ENCODE peak calls at places on chromosomes 12 and 14, in five cellular contexts. One of them, this sample, is unnamed.

GRCh38 chr12:46549527-46550265 is 177.1 kb upstream of the SLC38A2 start:
- DNase-seq in MCF 10A: peak
- DNase-seq in Calu3: no peak
- DNase-seq in Panc1: no peak
- DNase-seq in mucosa of descending colon: no peak
- DNase-seq in this sample: no peak

GRCh38 chr12:90858261-90858660 is 96.7 kb downstream of the CCER1 start:
- DNase-seq in Calu3: peak
- DNase-seq in MCF 10A: peak
- DNase-seq in mucosa of descending colon: no peak
- DNase-seq in Panc1: no peak
- DNase-seq in this sample: peak

GRCh38 chr14:61535470-61535869 is 159.8 kb upstream of the HIF1A start:
- DNase-seq in mucosa of descending colon: no peak
- DNase-seq in Calu3: no peak
- DNase-seq in MCF 10A: no peak
- DNase-seq in Panc1: no peak
- DNase-seq in this sample: no peak

GRCh38 chr12:38921025-38921677 is 15.8 kb upstream of the CPNE8 start:
- DNase-seq in mucosa of descending colon: peak
- DNase-seq in Panc1: peak
- DNase-seq in MCF 10A: peak
- DNase-seq in Calu3: peak
- DNase-seq in this sample: no peak

GRCh38 chr14:58922211-58922940 is 266.1 kb upstream of the DAAM1 start:
- DNase-seq in Panc1: no peak
- DNase-seq in MCF 10A: no peak
- DNase-seq in Calu3: no peak
- DNase-seq in mucosa of descending colon: no peak
- DNase-seq in this sample: no peak

GRCh38 chr12:13073191-13073590 is 29.0 kb downstream of the FAM234B start:
- DNase-seq in MCF 10A: no peak
- DNase-seq in Calu3: no peak
- DNase-seq in Panc1: no peak
- DNase-seq in mucosa of descending colon: no peak
- DNase-seq in this sample: no peak

GRCh38 chr12:93041416-93041815 is 112.3 kb upstream of the EEA1 start:
- DNase-seq in Calu3: no peak
- DNase-seq in Panc1: no peak
- DNase-seq in MCF 10A: no peak
- DNase-seq in mucosa of descending colon: no peak
- DNase-seq in this sample: no peak

GRCh38 chr14:75910048-75910447 is 71.7 kb downstream of the TGFB3 start:
- DNase-seq in MCF 10A: no peak
- DNase-seq in Calu3: no peak
- DNase-seq in mucosa of descending colon: no peak
- DNase-seq in Panc1: no peak
- DNase-seq in this sample: no peak

DNA sequence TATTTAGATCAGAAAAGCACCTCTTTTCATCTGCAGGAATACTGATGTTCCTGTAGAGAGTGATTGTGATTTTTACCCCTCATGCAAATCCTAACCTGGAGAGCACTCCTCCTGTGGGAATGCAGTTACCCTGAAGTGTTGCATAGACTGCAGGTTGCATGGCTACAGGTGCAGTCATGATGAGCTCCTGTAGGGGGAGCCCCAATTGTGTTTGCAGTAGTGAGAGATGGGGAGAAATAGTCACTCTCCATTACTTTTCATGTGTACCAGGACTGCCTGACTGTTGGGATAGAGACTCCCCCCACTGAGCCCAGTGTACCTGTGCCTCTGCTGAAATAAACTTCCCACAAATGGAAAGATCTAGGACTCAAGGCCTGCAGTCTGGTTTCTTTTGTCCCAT is 1086.5 kb downstream of the SLC6A15 start:
- DNase-seq in MCF 10A: peak
- DNase-seq in Panc1: peak
- DNase-seq in mucosa of descending colon: no peak
- DNase-seq in Calu3: peak
- DNase-seq in this sample: no peak
- TF ChIP-seq CTCF in MCF 10A: peak
- TF ChIP-seq CTCF in Panc1: peak
- TF ChIP-seq CTCF in mucosa of descending colon: no peak
- TF ChIP-seq CTCF in Calu3: peak
- TF ChIP-seq CTCF in this sample: peak

DNA sequence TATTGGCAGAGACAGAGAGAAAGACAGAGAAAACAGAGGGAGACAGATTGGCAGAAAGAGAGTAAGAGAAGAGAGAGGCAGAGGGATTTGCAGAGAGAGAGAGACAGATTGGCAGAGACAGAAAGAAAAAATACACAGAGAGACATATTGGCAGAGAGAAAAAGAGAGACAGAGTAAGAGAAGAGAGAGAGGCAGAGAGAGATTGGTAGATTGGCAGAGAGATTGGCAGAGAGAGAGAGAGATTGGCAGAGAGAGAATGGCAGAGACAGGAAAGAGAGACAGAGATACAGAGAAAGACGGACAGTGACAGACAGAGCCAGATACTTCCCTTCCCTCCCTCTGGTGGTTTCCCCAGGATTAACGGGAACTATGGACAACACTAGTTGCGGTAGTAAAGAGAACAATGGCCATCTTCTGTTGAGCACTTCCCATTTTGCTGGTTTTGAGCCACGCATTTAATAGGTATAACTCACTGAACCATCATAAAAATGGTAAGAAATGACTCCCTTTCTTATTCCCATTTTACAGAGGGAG is 2.6 kb upstream of the NOS1 start:
- DNase-seq in MCF 10A: peak
- DNase-seq in mucosa of descending colon: no peak
- DNase-seq in Calu3: no peak
- DNase-seq in Panc1: no peak
- DNase-seq in this sample: no peak
- TF ChIP-seq CTCF in MCF 10A: peak
- TF ChIP-seq CTCF in mucosa of descending colon: no peak
- TF ChIP-seq CTCF in Calu3: no peak
- TF ChIP-seq CTCF in Panc1: no peak
- TF ChIP-seq CTCF in this sample: no peak

GRCh38 chr12:57765698-57766463 is 997 bp downstream of the CYP27B1 start:
- DNase-seq in Panc1: no peak
- DNase-seq in mucosa of descending colon: peak
- DNase-seq in MCF 10A: peak
- DNase-seq in Calu3: peak
- DNase-seq in this sample: no peak

GRCh38 chr12:57764662-57765002 is 2.2 kb downstream of the CYP27B1 start:
- DNase-seq in MCF 10A: peak
- DNase-seq in mucosa of descending colon: peak
- DNase-seq in Panc1: no peak
- DNase-seq in Calu3: peak
- DNase-seq in this sample: no peak

GRCh38 chr12:57766464-57767311 is at the start of gene CYP27B1:
- DNase-seq in MCF 10A: peak
- DNase-seq in mucosa of descending colon: peak
- DNase-seq in Calu3: peak
- DNase-seq in Panc1: no peak
- DNase-seq in this sample: no peak

GRCh38 chr12:57763881-57764661 is 2.8 kb downstream of the CYP27B1 start:
- DNase-seq in MCF 10A: no peak
- DNase-seq in Panc1: no peak
- DNase-seq in mucosa of descending colon: no peak
- DNase-seq in Calu3: no peak
- DNase-seq in this sample: no peak

GRCh38 chr12:57765003-57765697 is 1.7 kb downstream of the CYP27B1 start:
- DNase-seq in mucosa of descending colon: peak
- DNase-seq in MCF 10A: peak
- DNase-seq in Calu3: peak
- DNase-seq in Panc1: no peak
- DNase-seq in this sample: peak
- TF ChIP-seq CTCF in mucosa of descending colon: no peak
- TF ChIP-seq CTCF in MCF 10A: peak
- TF ChIP-seq CTCF in Calu3: peak
- TF ChIP-seq CTCF in Panc1: peak
- TF ChIP-seq CTCF in this sample: no peak

GRCh38 chr12:53199700-53200099 is 7.4 kb downstream of the ITGB7 start:
- DNase-seq in mucosa of descending colon: no peak
- DNase-seq in Calu3: no peak
- DNase-seq in MCF 10A: no peak
- DNase-seq in Panc1: no peak
- DNase-seq in this sample: no peak

GRCh38 chr12:53197011-53197640 is 9.9 kb downstream of the ITGB7 start:
- DNase-seq in Calu3: no peak
- DNase-seq in MCF 10A: no peak
- DNase-seq in Panc1: no peak
- DNase-seq in mucosa of descending colon: no peak
- DNase-seq in this sample: no peak

GRCh38 chr12:53200107-53200457 is 7.0 kb downstream of the ITGB7 start:
- DNase-seq in mucosa of descending colon: no peak
- DNase-seq in MCF 10A: no peak
- DNase-seq in Panc1: no peak
- DNase-seq in Calu3: no peak
- DNase-seq in this sample: no peak

GRCh38 chr12:53200458-53201169 is 6.4 kb downstream of the ITGB7 start:
- DNase-seq in Panc1: no peak
- DNase-seq in Calu3: no peak
- DNase-seq in MCF 10A: no peak
- DNase-seq in mucosa of descending colon: no peak
- DNase-seq in this sample: no peak

GRCh38 chr12:53198470-53199110 is 8.5 kb downstream of the ITGB7 start:
- DNase-seq in MCF 10A: no peak
- DNase-seq in mucosa of descending colon: no peak
- DNase-seq in Calu3: no peak
- DNase-seq in Panc1: no peak
- DNase-seq in this sample: no peak
- TF ChIP-seq CTCF in MCF 10A: no peak
- TF ChIP-seq CTCF in mucosa of descending colon: no peak
- TF ChIP-seq CTCF in Calu3: no peak
- TF ChIP-seq CTCF in Panc1: no peak
- TF ChIP-seq CTCF in this sample: no peak

DNA sequence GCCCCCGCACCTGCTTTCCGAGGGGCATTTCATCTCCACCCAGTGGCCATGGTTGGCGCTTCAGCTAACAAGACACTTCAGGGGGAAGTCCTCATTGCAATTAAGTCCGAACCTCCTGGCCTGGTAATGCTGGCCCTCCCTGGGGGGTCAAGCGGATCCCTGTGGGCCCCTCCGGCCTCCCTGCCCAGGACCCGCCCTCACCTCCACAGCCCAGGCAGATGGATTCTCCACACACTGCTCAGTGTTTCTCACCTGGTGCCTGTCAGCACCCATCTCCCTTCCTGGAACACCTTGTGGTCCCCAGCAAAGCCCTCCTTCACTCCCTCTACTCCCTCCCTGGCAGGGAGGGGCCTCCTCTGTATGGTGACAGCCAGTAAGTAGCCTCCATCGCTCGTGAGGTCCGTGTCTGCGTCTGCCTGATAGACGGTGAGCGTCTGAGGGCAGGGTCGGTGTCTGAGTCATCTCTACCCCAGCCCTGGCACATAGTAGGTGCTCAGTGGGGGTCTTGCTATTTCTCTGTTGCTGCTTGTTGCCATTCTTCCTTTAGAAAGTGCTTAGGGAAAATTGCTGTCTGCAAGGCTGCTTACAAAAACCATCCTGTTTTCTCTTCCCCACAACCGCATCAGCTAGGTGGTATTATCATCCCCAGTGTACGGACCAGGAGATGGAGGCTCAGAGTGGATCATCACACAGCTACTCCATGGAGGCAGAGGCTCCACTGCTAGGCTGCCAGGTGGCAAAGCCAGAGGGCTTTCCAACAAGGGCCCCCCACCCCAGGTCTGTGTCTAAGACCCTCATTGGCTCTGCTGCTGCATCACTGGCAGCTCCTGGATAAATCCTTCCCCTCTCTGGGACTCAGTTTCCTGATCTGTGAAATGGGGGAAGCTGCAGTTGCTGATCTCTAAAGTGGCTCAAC is 39.7 kb upstream of the EML1 start:
- DNase-seq in Panc1: no peak
- DNase-seq in mucosa of descending colon: no peak
- DNase-seq in Calu3: no peak
- DNase-seq in MCF 10A: no peak
- DNase-seq in this sample: no peak
- TF ChIP-seq CTCF in Panc1: no peak
- TF ChIP-seq CTCF in mucosa of descending colon: no peak
- TF ChIP-seq CTCF in Calu3: no peak
- TF ChIP-seq CTCF in MCF 10A: no peak
- TF ChIP-seq CTCF in this sample: no peak

GRCh38 chr12:89236237-89236636 is 116.1 kb downstream of the DUSP6 start:
- DNase-seq in Calu3: no peak
- DNase-seq in mucosa of descending colon: no peak
- DNase-seq in MCF 10A: no peak
- DNase-seq in Panc1: no peak
- DNase-seq in this sample: no peak
- TF ChIP-seq CTCF in Calu3: no peak
- TF ChIP-seq CTCF in mucosa of descending colon: no peak
- TF ChIP-seq CTCF in MCF 10A: no peak
- TF ChIP-seq CTCF in Panc1: no peak
- TF ChIP-seq CTCF in this sample: no peak

DNA sequence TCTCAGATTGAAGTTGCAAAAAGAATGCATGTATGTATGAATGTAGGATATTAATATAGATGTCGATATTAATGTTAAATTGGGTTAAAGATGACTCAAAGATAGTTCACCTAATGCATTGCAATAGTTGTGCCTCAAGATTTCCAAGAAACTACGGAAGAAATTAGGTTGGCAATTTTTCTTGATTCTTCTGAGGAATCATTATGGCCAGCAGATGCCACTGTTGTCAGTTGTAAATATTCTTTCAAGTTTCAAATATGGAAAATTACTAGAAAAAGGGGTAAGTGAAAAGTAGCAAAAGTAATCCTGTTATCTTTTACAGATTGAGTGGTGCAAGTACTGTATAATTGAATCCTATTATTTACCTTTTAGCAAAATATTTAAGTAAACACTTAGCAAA is 202.1 kb downstream of the ADAMTS20 start:
- DNase-seq in Panc1: no peak
- DNase-seq in Calu3: no peak
- DNase-seq in MCF 10A: peak
- DNase-seq in mucosa of descending colon: no peak
- DNase-seq in this sample: no peak
- TF ChIP-seq CTCF in Panc1: peak
- TF ChIP-seq CTCF in Calu3: no peak
- TF ChIP-seq CTCF in MCF 10A: peak
- TF ChIP-seq CTCF in mucosa of descending colon: no peak
- TF ChIP-seq CTCF in this sample: peak

GRCh38 chr12:121383601-121384019 is 16.3 kb upstream of the RNF34 start:
- DNase-seq in Panc1: no peak
- DNase-seq in mucosa of descending colon: no peak
- DNase-seq in MCF 10A: no peak
- DNase-seq in Calu3: peak
- DNase-seq in this sample: no peak
- TF ChIP-seq CTCF in Panc1: no peak
- TF ChIP-seq CTCF in mucosa of descending colon: no peak
- TF ChIP-seq CTCF in MCF 10A: no peak
- TF ChIP-seq CTCF in Calu3: no peak
- TF ChIP-seq CTCF in this sample: no peak

This sample was measured in mesothelial cell of epicardium.